ENCODE peak calls at places on chromosome 14, in ten cellular contexts. P is Calu3, W is DND-41, Z is stomach, E is heart left ventricle, Y is progenitor cell of endocrine pancreas, G is tibial nerve, I is hepatocyte, X is GM10248, U is endothelial cell. J is an unnamed sample.

GRCh38 chr14:89443002-89443660 is 26.1 kb upstream of the FOXN3 start:
- DNase-seq in Y (no peak), G (no peak), P (no peak), U (no peak), W (no peak), I (no peak), Z (no peak), E (no peak), X (no peak), J (no peak)

GRCh38 chr14:34075826-34076225 is 125.0 kb upstream of the EGLN3 start:
- DNase-seq in Y (no peak), U (no peak), G (no peak), E (no peak), P (no peak), I (no peak), Z (no peak), W (no peak), X (no peak), J (no peak)

GRCh38 chr14:32611752-32612151 is 282.7 kb downstream of the AKAP6 start:
- DNase-seq in X (no peak), I (no peak), Y (no peak), P (no peak), E (no peak), Z (no peak), G (no peak), W (no peak), U (no peak), J (no peak)

GRCh38 chr14:100577321-100577985 is 9.8 kb downstream of the BEGAIN start:
- DNase-seq in Y (no peak), U (no peak), X (no peak), W (no peak), Z (no peak), P (no peak), E (peak), G (no peak), I (no peak), J (peak)

GRCh38 chr14:74085047-74085637 is 386 bp downstream of the LIN52 start:
- DNase-seq in X (peak), E (peak), U (no peak), G (no peak), Y (peak), P (no peak), Z (no peak), W (no peak), I (peak), J (peak)

GRCh38 chr14:76352639-76353281 is 23.2 kb upstream of the ESRRB start:
- DNase-seq in W (peak), G (peak), Y (peak), X (peak), Z (peak), P (peak), E (peak), U (peak), I (peak), J (peak)

GRCh38 chr14:29798078-29798477 is 129.6 kb downstream of the PRKD1 start:
- DNase-seq in X (no peak), I (no peak), E (no peak), U (no peak), P (no peak), W (no peak), Z (no peak), Y (no peak), G (no peak), J (no peak)

GRCh38 chr14:64417042-64417770 is 29.1 kb downstream of the MTHFD1 start:
- DNase-seq in W (no peak), E (no peak), Z (no peak), U (no peak), X (no peak), G (no peak), I (no peak), P (no peak), Y (no peak), J (no peak)

GRCh38 chr14:96053600-96054381 is 14.6 kb downstream of the C14orf132 start:
- DNase-seq in X (no peak), U (no peak), I (peak), P (no peak), W (no peak), E (peak), Z (no peak), Y (no peak), G (peak), J (no peak)

GRCh38 chr14:74271365-74271764 is 31.4 kb downstream of the ABCD4 start:
- DNase-seq in E (no peak), Y (no peak), P (no peak), U (no peak), I (no peak), Z (no peak), G (no peak), W (no peak), X (no peak), J (no peak)

GRCh38 chr14:50249118-50249775 is 17.9 kb upstream of the SOS2 start:
- DNase-seq in W (no peak), E (no peak), I (no peak), Z (no peak), P (no peak), G (no peak), X (no peak), U (no peak), Y (no peak), J (no peak)

GRCh38 chr14:89325959-89326358 is 91.1 kb downstream of the FOXN3 start:
- DNase-seq in X (no peak), I (no peak), W (no peak), Z (no peak), Y (no peak), U (no peak), G (no peak), E (no peak), P (no peak), J (no peak)

GRCh38 chr14:90714811-90715210 is 101.4 kb downstream of the TTC7B start:
- DNase-seq in E (no peak), W (no peak), I (no peak), P (no peak), U (no peak), Z (no peak), Y (no peak), X (no peak), G (no peak), J (no peak)

GRCh38 chr14:94559638-94560290 is 1.5 kb upstream of the SERPINA4 start:
- DNase-seq in X (no peak), P (no peak), E (no peak), I (no peak), Z (no peak), U (no peak), Y (no peak), G (no peak), W (no peak), J (no peak)

GRCh38 chr14:95163132-95163531 is 5.8 kb upstream of the DICER1 start:
- DNase-seq in Z (no peak), Y (no peak), P (no peak), W (no peak), E (no peak), I (no peak), U (no peak), X (no peak), G (no peak), J (no peak)

GRCh38 chr14:85587152-85587697 is 57.3 kb downstream of the FLRT2 start:
- DNase-seq in G (no peak), W (peak), Z (no peak), E (no peak), P (no peak), U (no peak), Y (no peak), I (no peak), X (no peak), J (no peak)

GRCh38 chr14:94171208-94171607 is 2.9 kb upstream of the PPP4R4 start:
- DNase-seq in W (no peak), I (no peak), Z (no peak), G (no peak), X (no peak), P (no peak), U (no peak), Y (no peak), E (no peak), J (no peak)

GRCh38 chr14:69288956-69289705 is 29.2 kb downstream of the GALNT16 start:
- DNase-seq in E (peak), Y (no peak), G (no peak), I (no peak), U (no peak), X (no peak), W (no peak), P (no peak), Z (no peak), J (no peak)

GRCh38 chr14:101790232-101790631 is 28.7 kb downstream of the PPP2R5C start:
- DNase-seq in E (no peak), U (no peak), Y (no peak), P (no peak), G (no peak), W (no peak), Z (no peak), I (no peak), X (no peak), J (no peak)

GRCh38 chr14:59148334-59148900 is 40.0 kb upstream of the DAAM1 start:
- DNase-seq in W (no peak), P (no peak), U (no peak), E (no peak), Z (no peak), X (peak), I (no peak), G (no peak), Y (no peak), J (no peak)

GRCh38 chr14:28757790-28758189 is 8.8 kb upstream of the FOXG1 start:
- DNase-seq in G (no peak), Z (no peak), W (no peak), I (no peak), P (no peak), U (no peak), E (no peak), X (no peak), Y (no peak), J (no peak)

GRCh38 chr14:90256354-90257131 is at the start of gene PSMC1:
- DNase-seq in Y (peak), U (peak), X (peak), W (peak), G (peak), P (peak), I (peak), Z (peak), E (peak), J (peak)

GRCh38 chr14:42911642-42912041 is 1305.0 kb downstream of the LRFN5 start:
- DNase-seq in W (no peak), U (no peak), E (no peak), P (no peak), Y (no peak), Z (no peak), X (no peak), G (no peak), I (no peak), J (no peak)

GRCh38 chr14:103329421-103330347 is 4.4 kb upstream of the EIF5 start:
- DNase-seq in Z (peak), E (no peak), X (no peak), I (peak), U (no peak), P (peak), W (no peak), Y (no peak), G (peak), J (no peak)

GRCh38 chr14:66087231-66087630 is 398.9 kb upstream of the CCDC196 start:
- DNase-seq in X (no peak), E (no peak), Y (no peak), I (no peak), G (no peak), P (no peak), U (no peak), Z (no peak), W (no peak), J (no peak)

GRCh38 chr14:94823556-94824341 is 53.8 kb upstream of the GSC start:
- DNase-seq in P (no peak), I (no peak), U (no peak), X (no peak), Y (no peak), E (no peak), G (no peak), W (peak), Z (no peak), J (no peak)

GRCh38 chr14:91649930-91650329 is 82.0 kb downstream of the CATSPERB start:
- DNase-seq in X (peak), G (peak), Y (no peak), P (peak), Z (no peak), I (peak), E (no peak), W (peak), U (peak), J (peak)

GRCh38 chr14:102998393-102998792 is 59.0 kb downstream of the CDC42BPB start:
- DNase-seq in P (no peak), I (peak), E (no peak), U (no peak), Y (no peak), X (no peak), Z (no peak), G (no peak), W (no peak), J (no peak)

GRCh38 chr14:96192975-96193805 is 11.4 kb upstream of the BDKRB2 start:
- DNase-seq in U (no peak), P (no peak), Z (no peak), E (no peak), Y (no peak), W (no peak), X (no peak), G (no peak), I (no peak), J (no peak)

GRCh38 chr14:100748944-100749343 is 22.3 kb downstream of the DLK1 start:
- DNase-seq in I (no peak), Z (no peak), E (peak), P (no peak), U (no peak), W (no peak), G (no peak), X (no peak), Y (no peak), J (no peak)

GRCh38 chr14:92986254-92987147 is 63.6 kb downstream of the CHGA start:
- DNase-seq in E (peak), U (no peak), X (no peak), Z (peak), G (no peak), Y (no peak), W (no peak), P (peak), I (peak), J (no peak)

DNA sequence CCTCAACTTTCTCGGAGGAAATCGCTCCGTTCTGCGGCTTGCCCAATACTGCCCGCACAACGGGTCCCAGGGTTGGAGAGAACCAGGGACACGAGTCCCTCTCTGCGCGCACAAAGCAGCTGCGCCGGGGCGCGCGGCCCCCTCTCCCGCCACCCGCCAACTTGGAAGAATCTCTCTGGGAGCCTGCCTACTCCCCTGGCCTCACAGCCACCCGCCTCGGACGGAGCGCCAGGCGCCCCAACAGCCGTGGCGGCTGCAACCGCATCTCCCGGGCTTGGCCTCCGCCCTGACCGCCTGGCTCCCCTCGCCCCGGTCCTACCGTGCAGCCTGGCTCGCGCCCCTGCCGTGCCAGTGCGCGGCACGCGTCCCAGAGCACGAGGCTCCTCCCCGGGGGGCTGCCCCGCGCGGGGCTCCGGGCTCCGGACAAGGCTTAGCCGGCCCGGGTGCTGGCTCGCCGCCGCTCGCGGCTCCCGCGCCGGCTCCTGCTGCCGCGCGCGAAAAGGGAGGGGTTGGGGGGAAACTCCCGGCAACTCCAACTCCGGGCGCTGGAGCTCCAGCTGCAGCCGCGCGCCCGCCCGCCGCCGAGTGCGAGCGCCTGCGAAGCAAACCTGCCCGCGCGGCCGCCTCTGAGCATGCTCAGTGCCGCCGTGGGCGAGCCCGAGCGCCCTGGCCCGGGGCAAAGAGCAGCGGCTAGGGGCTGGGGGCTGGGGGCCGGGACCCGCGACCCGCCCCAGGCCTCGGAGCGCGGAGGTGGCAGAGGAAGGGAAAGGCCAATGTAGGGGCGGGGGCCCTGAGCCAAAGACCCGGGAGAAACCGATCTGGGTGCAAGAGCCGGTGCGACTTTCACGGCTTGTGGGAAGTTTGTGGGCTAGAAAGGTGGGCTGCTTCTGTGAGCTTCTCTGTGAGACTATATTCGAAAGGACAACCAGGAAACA is at the start of gene STXBP6:
- DNase-seq in Y (peak), Z (peak), E (peak), X (peak), I (peak), W (no peak), G (peak), U (peak), P (peak), J (peak)
- TF ChIP-seq CTCF in Y (no peak), Z (no peak), E (no peak), X (no peak), I (no peak), W (no peak), G (no peak), U (no peak), P (no peak), J (no peak)

GRCh38 chr14:99524804-99525698 is 43.8 kb downstream of the CCNK start:
- DNase-seq in G (no peak), W (no peak), Z (peak), E (peak), Y (no peak), U (no peak), P (peak), X (no peak), I (peak), J (peak)
- TF ChIP-seq CTCF in G (no peak), W (no peak), Z (no peak), E (peak), Y (peak), U (no peak), P (no peak), X (peak), I (peak), J (no peak)

GRCh38 chr14:104726600-104727451 is 2.8 kb downstream of the ADSS1 start:
- DNase-seq in W (no peak), E (no peak), G (no peak), Z (no peak), I (no peak), P (peak), Y (no peak), U (peak), X (no peak), J (no peak)
- TF ChIP-seq CTCF in W (peak), E (no peak), G (no peak), Z (no peak), I (no peak), P (peak), Y (peak), U (no peak), X (no peak), J (no peak)

GRCh38 chr14:105398044-105398725 is at the start of gene TEX22:
- DNase-seq in G (peak), U (peak), W (peak), X (peak), I (peak), Y (peak), P (peak), E (peak), Z (peak), J (peak)
- TF ChIP-seq CTCF in G (no peak), U (no peak), W (peak), X (peak), I (peak), Y (peak), P (no peak), E (peak), Z (no peak), J (no peak)

DNA sequence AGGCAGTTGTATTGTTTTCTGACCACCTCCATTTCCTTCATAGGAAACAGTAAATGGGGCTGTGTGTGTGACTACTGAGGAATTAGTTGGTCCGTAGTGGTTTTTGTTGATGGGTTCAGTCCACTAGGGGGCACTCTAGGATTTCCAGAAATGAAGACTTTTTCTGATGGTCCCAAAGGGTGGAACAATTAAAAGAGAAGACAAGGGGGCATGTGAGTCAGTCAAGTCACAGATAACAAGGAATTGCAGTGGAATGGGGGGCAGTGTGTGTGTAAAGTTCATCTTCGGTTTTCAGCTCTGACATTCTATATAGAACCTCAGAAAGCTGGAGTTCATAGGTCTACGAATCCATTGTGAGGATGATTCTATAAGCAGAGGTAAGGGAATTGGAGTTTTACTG is 186.6 kb upstream of the OR4E1 start:
- DNase-seq in I (no peak), P (peak), W (peak), X (peak), E (no peak), Z (no peak), G (no peak), Y (no peak), U (peak), J (peak)
- TF ChIP-seq CTCF in I (peak), P (peak), W (peak), X (peak), E (no peak), Z (no peak), G (no peak), Y (peak), U (peak), J (peak)

J was measured in activated CD8-positive, alpha-beta T cell treated with anti-CD3 and anti-CD28 coated beads for 36 hours.